ENCODE peak calls at places on chromosomes 2 and 18, in eight cellular contexts. G is tibial artery, O is SK-N-SH, B is spleen, J is WERI-Rb-1, U is tibial nerve, Y is thyroid gland, P is pancreas. Q is an unnamed sample.

GRCh38 chr18:22694954-22695353 is 238.2 kb upstream of the RBBP8 start:
- DNase-seq in J (no peak), O (no peak), B (no peak), P (no peak), G (peak), Y (peak), U (no peak), Q (peak)

GRCh38 chr2:225056330-225057073 is 14.2 kb upstream of the DOCK10 start:
- DNase-seq in O (no peak), U (no peak), G (no peak), P (no peak), J (no peak), B (no peak), Y (no peak), Q (no peak)

GRCh38 chr18:34114996-34115395 is 109.7 kb downstream of the NOL4 start:
- DNase-seq in O (no peak), U (no peak), Y (no peak), B (no peak), J (no peak), P (no peak), G (no peak), Q (no peak)

GRCh38 chr18:55384551-55385275 is 203.3 kb downstream of the TCF4 start:
- DNase-seq in J (peak), G (no peak), U (no peak), B (no peak), P (no peak), Y (peak), O (peak), Q (no peak)

GRCh38 chr2:28452534-28453081 is 43.3 kb upstream of the PLB1 start:
- DNase-seq in P (peak), G (peak), O (peak), Y (peak), J (peak), B (peak), U (peak), Q (no peak)

GRCh38 chr2:231717281-231718180 is 9.2 kb downstream of the PTMA start:
- DNase-seq in J (peak), U (no peak), B (no peak), O (peak), P (no peak), Y (no peak), G (peak), Q (no peak)

GRCh38 chr2:23112517-23112916 is 272.5 kb upstream of the KLHL29 start:
- DNase-seq in P (no peak), Y (no peak), O (no peak), B (no peak), G (no peak), J (no peak), U (no peak), Q (no peak)

GRCh38 chr18:48806551-48807261 is 144.1 kb downstream of the SMAD7 start:
- DNase-seq in U (no peak), P (no peak), Y (peak), J (peak), G (peak), B (peak), O (no peak), Q (no peak)

GRCh38 chr2:237900891-237901831 is 41.7 kb downstream of the RAMP1 start:
- DNase-seq in G (peak), O (no peak), Y (no peak), P (no peak), J (no peak), U (no peak), B (peak), Q (no peak)

GRCh38 chr2:41600460-41600859 is 447.4 kb upstream of the PKDCC start:
- DNase-seq in B (no peak), J (no peak), P (no peak), O (no peak), G (no peak), U (no peak), Y (no peak), Q (peak)

GRCh38 chr2:72236445-72237067 is 88.9 kb upstream of the CYP26B1 start:
- DNase-seq in G (no peak), Y (no peak), U (no peak), P (no peak), J (no peak), B (no peak), O (no peak), Q (peak)

GRCh38 chr2:2321250-2321545 is 9.9 kb downstream of the MYT1L start:
- DNase-seq in P (no peak), O (peak), Y (no peak), B (no peak), U (no peak), J (no peak), G (no peak), Q (no peak)

GRCh38 chr2:69634197-69634821 is 9.2 kb downstream of the AAK1 start:
- DNase-seq in J (no peak), P (no peak), G (no peak), O (no peak), Y (no peak), U (no peak), B (no peak), Q (no peak)

GRCh38 chr18:62175521-62175920 is 11.3 kb downstream of the PIGN start:
- DNase-seq in Y (no peak), P (no peak), U (no peak), J (no peak), G (no peak), O (no peak), B (no peak), Q (no peak)

GRCh38 chr2:239143858-239144712 is 256.7 kb downstream of the HDAC4 start:
- DNase-seq in O (peak), B (peak), U (no peak), J (peak), P (no peak), Y (peak), G (no peak), Q (peak)

GRCh38 chr2:96874099-96874831 is 4.4 kb upstream of the SEMA4C start:
- DNase-seq in O (no peak), Y (no peak), J (no peak), P (no peak), B (peak), U (no peak), G (no peak), Q (no peak)

GRCh38 chr2:102094917-102095316 is 47.6 kb upstream of the IL1R1 start:
- DNase-seq in J (no peak), B (no peak), P (no peak), Y (no peak), U (no peak), O (no peak), G (no peak), Q (no peak)

GRCh38 chr2:83081835-83082522 is 1377.1 kb downstream of the SUCLG1 start:
- DNase-seq in G (no peak), O (peak), J (no peak), Y (no peak), B (no peak), U (no peak), P (no peak), Q (peak)

GRCh38 chr2:27932396-27932795 is 41.9 kb downstream of the BABAM2 start:
- DNase-seq in B (no peak), P (no peak), U (no peak), G (no peak), J (no peak), O (no peak), Y (no peak), Q (no peak)

GRCh38 chr18:50661013-50661412 is 101.1 kb downstream of the MAPK4 start:
- DNase-seq in U (no peak), Y (no peak), O (no peak), B (no peak), G (no peak), J (no peak), P (no peak), Q (no peak)

GRCh38 chr18:50656841-50657470 is 97.1 kb downstream of the MAPK4 start:
- DNase-seq in O (no peak), G (no peak), B (no peak), Y (no peak), J (no peak), P (no peak), U (no peak), Q (no peak)

GRCh38 chr18:50662177-50662576 is 102.3 kb downstream of the MAPK4 start:
- DNase-seq in P (peak), J (peak), G (no peak), O (peak), U (no peak), Y (no peak), B (no peak), Q (no peak)

GRCh38 chr18:50658601-50659000 is 98.7 kb downstream of the MAPK4 start:
- DNase-seq in Y (no peak), P (no peak), B (no peak), G (no peak), O (no peak), J (no peak), U (no peak), Q (no peak)

GRCh38 chr18:50659091-50660003 is 99.5 kb downstream of the MAPK4 start:
- DNase-seq in Y (peak), P (no peak), U (no peak), O (no peak), G (peak), J (peak), B (no peak), Q (peak)
- TF ChIP-seq CTCF in Y (no peak), P (no peak), U (no peak), O (no peak), G (peak), J (peak), B (no peak), Q (peak)

DNA sequence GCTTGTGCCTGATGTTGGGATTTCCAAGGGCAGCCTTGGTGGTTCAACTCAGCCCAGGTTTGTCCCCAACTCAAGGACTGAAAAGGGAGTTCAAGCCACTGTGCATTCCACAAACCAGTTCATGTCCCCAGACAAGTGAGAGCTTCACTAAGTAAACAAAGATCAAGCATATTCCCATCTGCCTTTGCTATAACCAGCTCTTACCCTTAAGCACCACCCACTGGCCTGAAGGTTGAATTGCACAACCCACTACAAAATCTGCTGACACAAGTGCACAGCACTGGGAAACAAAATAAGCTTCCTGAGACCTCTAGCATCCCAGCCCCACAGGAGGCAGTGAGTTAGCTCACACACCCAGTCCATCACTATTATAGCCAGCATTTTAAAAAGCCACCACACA is 516.7 kb downstream of the NR4A2 start:
- DNase-seq in P (no peak), J (peak), U (no peak), G (no peak), Y (no peak), B (no peak), O (peak), Q (peak)
- H3K4me3 ChIP-seq in P (no peak), J (no peak), U (no peak), G (no peak), Y (no peak), B (no peak), O (no peak), Q (no peak)

GRCh38 chr2:49251766-49252165 is 97.5 kb upstream of the FSHR start:
- DNase-seq in P (no peak), O (no peak), B (no peak), U (no peak), J (no peak), G (no peak), Y (no peak), Q (no peak)
- TF ChIP-seq CTCF in P (no peak), O (no peak), B (no peak), U (no peak), J (no peak), G (no peak), Y (no peak), Q (no peak)

DNA sequence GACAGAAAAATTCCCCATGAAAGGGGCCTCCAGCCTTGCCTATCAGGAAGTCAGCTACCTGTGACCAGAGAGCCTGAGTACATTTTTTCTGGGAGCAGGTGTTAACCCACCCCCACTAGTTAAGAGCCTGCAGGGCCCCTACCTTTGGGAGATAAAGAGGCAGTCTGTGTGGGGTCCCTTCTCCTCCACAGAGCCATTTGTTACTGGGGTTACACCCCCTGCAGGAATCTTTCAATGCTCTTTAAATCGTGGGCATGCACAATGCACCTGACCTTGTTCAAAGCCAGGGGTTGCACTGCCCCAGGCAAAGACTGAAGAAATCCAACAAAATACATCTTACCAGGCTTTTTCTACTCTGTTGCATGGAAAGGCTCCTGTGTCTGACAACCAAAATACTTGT is 15.7 kb upstream of the LYPD6 start:
- DNase-seq in O (no peak), B (no peak), P (no peak), G (no peak), J (no peak), U (no peak), Y (no peak), Q (no peak)
- H3K4me3 ChIP-seq in O (no peak), B (no peak), P (no peak), G (no peak), J (no peak), U (no peak), Y (no peak), Q (no peak)

GRCh38 chr2:61623747-61624146 is 85.6 kb upstream of the XPO1 start:
- DNase-seq in U (no peak), G (no peak), O (no peak), B (no peak), Y (no peak), J (no peak), P (no peak), Q (no peak)

GRCh38 chr2:61619561-61619960 is 81.4 kb upstream of the XPO1 start:
- DNase-seq in Y (no peak), P (no peak), U (no peak), J (no peak), O (no peak), G (no peak), B (no peak), Q (no peak)

GRCh38 chr2:61617610-61618009 is 79.5 kb upstream of the XPO1 start:
- DNase-seq in B (no peak), J (no peak), O (no peak), Y (no peak), P (no peak), U (no peak), G (no peak), Q (no peak)

DNA sequence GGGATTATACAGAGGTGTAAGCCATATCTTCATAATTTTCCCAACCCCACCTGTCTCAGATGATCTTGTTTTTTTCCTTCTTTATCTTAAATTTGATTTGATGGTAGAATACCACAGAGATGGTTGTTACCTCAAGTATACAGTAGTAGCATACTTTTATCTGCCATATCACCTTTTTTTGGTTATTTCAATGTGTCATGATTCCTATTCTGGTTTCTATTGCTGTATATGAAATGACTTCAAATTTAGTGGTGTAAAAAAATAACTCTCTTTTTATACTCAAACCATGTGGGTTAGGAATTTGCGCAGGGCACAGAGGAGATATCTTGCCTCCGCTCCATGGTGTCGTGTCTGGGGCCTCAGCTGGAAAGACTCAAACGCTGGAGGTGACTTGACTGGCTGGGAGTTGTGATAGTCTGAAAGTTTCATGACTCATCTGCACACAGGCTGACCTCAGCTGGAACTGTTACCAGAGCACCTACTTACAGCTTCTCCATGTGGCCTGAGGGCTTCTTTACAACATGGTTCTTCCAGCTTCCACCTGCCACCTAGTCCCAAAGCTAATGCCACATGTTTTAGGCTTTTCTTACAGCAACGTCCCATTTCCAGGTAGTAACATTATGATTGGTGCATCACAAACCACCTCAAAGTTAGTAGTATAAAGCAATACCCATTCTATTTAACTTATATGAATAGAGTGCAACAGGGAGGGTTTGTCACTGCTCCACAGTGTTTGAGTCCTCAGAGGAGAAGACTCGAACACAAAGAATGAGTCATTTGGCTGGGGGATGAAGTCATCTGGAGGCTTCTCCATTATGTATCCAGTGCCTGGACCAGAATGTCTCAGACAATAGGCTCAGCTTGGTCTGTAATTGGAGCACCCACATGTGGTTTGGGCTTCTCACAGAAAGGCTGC is 82.3 kb upstream of the XPO1 start:
- DNase-seq in O (no peak), J (no peak), G (peak), Y (no peak), P (no peak), U (no peak), B (no peak), Q (peak)
- TF ChIP-seq CTCF in O (no peak), J (no peak), G (no peak), Y (no peak), P (no peak), U (no peak), B (no peak), Q (no peak)

DNA sequence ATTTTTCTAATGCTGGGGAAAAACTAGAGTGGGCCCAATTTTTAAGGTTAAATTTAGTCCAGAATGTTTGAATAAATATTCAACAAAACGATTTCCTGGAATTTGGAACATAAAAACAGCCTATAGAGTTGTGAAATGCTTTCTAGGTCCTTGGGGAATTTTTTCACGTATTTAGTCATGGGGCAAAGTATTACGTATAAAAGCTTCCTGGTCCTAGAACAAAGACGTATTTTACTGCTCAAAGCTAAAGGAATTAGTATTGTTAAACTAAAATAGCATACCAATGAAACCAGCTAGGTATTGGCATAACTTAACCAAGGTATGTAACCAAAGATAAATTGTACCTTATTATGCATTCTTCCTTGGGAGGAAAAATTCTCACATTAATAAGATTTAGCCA is 1.6 kb downstream of the SESTD1 start:
- DNase-seq in U (no peak), O (no peak), G (no peak), P (no peak), J (no peak), Y (no peak), B (no peak), Q (peak)
- H3K4me3 ChIP-seq in U (peak), O (peak), G (peak), P (peak), J (peak), Y (peak), B (no peak), Q (peak)

DNA sequence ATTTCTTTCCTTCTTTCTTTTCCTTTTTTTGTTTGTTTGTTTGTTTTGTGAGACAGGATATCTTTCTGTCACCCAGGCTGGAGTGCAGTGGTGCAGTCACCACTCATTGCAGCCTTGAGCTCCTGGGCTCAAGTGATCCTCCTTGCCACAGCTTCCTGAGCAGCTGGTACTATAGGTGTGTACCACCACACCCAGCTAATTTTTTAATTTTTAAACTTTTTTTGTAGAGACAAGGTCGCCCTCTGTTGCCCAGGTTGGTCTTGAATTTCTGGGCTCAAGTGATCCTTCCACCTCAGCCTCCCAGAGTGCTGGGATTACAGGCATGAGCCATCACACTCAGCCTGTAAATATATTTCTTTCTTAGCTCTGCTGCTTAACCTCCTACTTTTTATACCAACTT is 83.4 kb upstream of the CYP20A1 start:
- DNase-seq in Y (no peak), B (no peak), U (no peak), J (no peak), G (no peak), O (no peak), P (no peak), Q (no peak)
- TF ChIP-seq CTCF in Y (no peak), B (no peak), U (no peak), J (no peak), G (no peak), O (peak), P (no peak), Q (peak)

DNA sequence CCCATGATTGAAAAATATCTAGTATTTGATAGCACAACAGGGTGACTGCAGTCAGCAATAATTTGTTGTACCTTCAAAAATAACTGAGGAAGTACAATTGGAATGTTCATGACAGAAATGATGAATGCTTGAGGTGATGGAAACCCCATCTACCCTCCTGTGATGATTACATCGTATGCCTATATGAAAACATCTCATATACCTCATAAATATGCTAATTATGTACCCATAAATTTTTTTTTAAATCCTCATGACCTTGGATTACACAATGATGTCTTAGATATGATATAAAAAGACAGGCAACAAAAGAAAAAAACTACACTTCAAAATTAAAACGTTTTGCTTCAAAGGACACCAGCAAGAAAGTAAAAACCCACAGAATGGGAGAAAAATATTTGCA is 1.4 kb upstream of the POLR1B start:
- DNase-seq in O (no peak), B (no peak), G (no peak), J (no peak), U (no peak), Y (no peak), P (no peak), Q (no peak)
- H3K4me3 ChIP-seq in O (peak), B (no peak), G (no peak), J (no peak), U (no peak), Y (no peak), P (no peak), Q (no peak)